ENCODE peak calls at places on chromosomes 2 and 18, in five cellular contexts. P, J, L, E and C are unnamed samples.

GRCh38 chr2:28583899-28584553 is 88.2 kb downstream of the PLB1 start:
- DNase-seq in P (peak; percentile 98), J (peak; percentile 99), L (peak; percentile 89), E (peak; percentile 74), C (no peak)

GRCh38 chr2:184599054-184599874 is 935 bp downstream of the ZNF804A start:
- DNase-seq in P (peak; percentile 33), J (no peak), L (no peak), E (no peak), C (no peak)

GRCh38 chr2:180268006-180268405 is 260.9 kb upstream of the CWC22 start:
- DNase-seq in P (no peak), J (no peak), L (no peak), E (no peak), C (no peak)

GRCh38 chr18:55048892-55049291 is 89.6 kb upstream of the CCDC68 start:
- DNase-seq in P (peak; percentile 3), J (peak; percentile 6), L (no peak), E (no peak), C (no peak)

GRCh38 chr2:88669371-88670214 is 21.9 kb upstream of the RPIA start:
- DNase-seq in P (peak; percentile 55), J (peak; percentile 49), L (peak; percentile 48), E (peak; percentile 58), C (peak; percentile 29)

GRCh38 chr2:217551229-217551909 is 451.4 kb downstream of the TNS1 start:
- DNase-seq in P (no peak), J (peak; percentile 5), L (no peak), E (peak; percentile 20), C (no peak)

GRCh38 chr2:237631029-237631785 is 3.8 kb downstream of the LRRFIP1 start:
- DNase-seq in P (no peak), J (no peak), L (no peak), E (no peak), C (no peak)

GRCh38 chr2:9753276-9753600 is 90.0 kb upstream of the TAF1B start:
- DNase-seq in P (peak; percentile 84), J (peak; percentile 88), L (peak; percentile 57), E (no peak), C (no peak)

GRCh38 chr2:108533832-108534576 is at the start of gene LIMS1:
- DNase-seq in P (peak; percentile 90), J (peak; percentile 85), L (peak; percentile 96), E (peak; percentile 82), C (peak; percentile 84)

GRCh38 chr2:120956486-120957156 is 221.0 kb downstream of the GLI2 start:
- DNase-seq in P (no peak), J (no peak), L (no peak), E (no peak), C (peak; percentile 24)

GRCh38 chr2:71930073-71930681 is 217.5 kb downstream of the CYP26B1 start:
- DNase-seq in P (no peak), J (no peak), L (peak; percentile 1), E (no peak), C (no peak)

DNA sequence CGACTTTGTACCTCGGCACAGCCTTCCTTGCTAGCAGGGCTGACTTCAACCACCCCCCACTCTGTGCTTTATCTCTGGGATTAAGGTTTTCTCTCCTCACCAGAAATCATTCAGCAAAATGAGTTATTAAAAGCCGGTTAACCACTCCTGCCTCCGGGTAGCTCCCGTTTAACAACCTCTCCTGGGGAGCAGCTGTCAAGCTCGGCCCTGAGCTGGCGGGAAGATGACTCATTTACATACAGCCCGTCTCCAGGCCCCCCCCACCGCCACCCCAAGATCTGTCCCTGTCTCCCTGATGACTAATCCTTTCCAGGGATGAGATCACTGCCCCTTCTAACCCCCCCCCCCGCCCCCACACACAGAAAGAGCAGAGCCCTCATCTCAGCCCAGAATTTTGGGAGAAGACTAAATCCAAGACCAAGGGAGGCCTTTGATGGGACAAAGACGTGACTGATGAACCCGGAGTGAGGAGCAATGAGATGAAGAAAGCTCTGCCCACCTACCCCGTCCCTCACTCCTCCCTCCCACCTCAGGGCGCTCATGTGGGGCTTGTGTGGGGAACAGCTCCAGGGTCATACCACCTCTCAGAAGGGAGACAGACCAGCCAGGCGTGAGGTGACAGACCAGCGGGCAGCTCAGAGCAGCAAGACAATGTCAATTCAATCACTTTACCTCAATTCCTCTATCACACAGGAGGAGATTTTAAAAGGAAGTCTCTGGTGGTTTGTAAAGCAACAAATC is 131.4 kb downstream of the MSH2 start:
- DNase-seq in P (peak; percentile 49), J (no peak), L (peak; percentile 60), E (no peak), C (no peak)
- TF ChIP-seq JUN in P (peak; percentile 44), J (no peak), L (peak; percentile 92), E (no peak), C (no peak)

DNA sequence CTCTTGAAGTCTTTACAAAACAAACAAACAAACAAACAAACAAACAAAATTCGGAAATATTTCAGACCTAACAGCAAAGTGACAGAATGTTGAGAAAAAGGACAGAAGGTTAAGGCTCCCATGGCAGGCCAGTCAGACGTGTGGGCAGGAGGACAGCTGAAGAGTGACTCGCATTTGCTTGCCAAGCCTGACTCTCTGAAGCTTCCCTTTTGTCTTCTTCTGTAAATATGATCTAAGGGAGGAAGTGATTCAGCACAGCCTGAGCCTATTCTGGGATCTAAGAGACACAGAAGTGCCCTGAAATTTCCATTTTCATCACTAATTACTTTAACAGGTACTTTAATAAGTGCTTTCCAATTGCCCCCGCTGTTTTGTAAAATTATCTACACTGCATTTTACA is 134.0 kb upstream of the LYPD1 start:
- DNase-seq in P (peak; percentile 4), J (no peak), L (no peak), E (no peak), C (no peak)
- TF ChIP-seq JUN in P (no peak), J (no peak), L (no peak), E (no peak), C (no peak)

GRCh38 chr2:174072069-174072468 is 106.9 kb upstream of the SP3 start:
- DNase-seq in P (no peak), J (no peak), L (no peak), E (no peak), C (no peak)
- TF ChIP-seq JUN in P (no peak), J (no peak), L (no peak), E (no peak), C (no peak)

DNA sequence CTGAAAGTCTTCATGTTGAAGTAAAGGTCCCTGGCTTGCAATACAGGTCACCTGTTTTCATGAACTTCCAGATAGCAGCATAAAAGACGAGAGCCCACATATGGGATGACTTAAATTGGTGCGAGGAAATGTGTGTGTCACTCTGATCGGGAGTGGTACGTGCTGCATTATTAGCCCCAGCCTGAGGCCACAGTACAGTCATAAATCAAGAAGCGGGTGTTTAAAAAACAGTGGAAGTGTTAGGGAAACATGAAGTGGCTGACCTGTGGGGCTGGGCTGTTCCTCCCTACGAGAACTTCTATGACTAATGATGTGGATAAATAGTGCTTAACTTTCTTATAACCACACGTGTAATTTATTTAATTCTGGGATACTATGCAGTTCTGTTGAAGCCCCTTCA is 24.4 kb downstream of the RDH14 start:
- DNase-seq in P (peak; percentile 72), J (no peak), L (no peak), E (no peak), C (no peak)
- TF ChIP-seq JUN in P (no peak), J (no peak), L (no peak), E (no peak), C (no peak)

GRCh38 chr18:45780568-45780967 is 44.9 kb upstream of the SIGLEC15 start:
- DNase-seq in P (no peak), J (no peak), L (no peak), E (no peak), C (no peak)
- TF ChIP-seq JUN in P (no peak), J (no peak), L (no peak), E (no peak), C (no peak)

DNA sequence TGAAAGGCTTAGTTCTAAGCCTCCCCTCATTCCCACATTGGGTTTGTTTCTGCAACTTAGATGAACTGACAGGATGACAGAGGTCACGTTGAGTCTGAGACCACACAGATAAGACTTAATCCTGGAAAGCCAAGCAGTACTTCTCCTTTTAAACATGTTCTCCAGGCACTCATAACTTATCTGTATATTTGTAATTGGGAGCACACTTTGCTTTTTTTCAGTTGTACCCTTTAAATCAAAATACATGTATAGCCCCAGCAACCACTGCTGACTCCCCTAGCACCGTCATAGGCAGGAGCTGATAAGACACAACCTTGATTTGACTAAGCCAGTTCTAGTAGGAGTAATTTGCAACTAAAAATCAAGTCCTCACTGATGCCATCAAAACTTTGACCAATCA is 394.8 kb downstream of the PID1 start:
- DNase-seq in P (no peak), J (no peak), L (no peak), E (no peak), C (no peak)
- TF ChIP-seq JUN in P (no peak), J (no peak), L (no peak), E (no peak), C (no peak)

GRCh38 chr2:943461-943797 is 7.2 kb upstream of the SNTG2 start:
- DNase-seq in P (no peak), J (no peak), L (no peak), E (no peak), C (no peak)
- TF ChIP-seq JUN in P (no peak), J (no peak), L (no peak), E (no peak), C (no peak)

GRCh38 chr2:218694405-218695145 is 16.1 kb upstream of the TTLL4 start:
- DNase-seq in P (no peak), J (no peak), L (no peak), E (no peak), C (no peak)

GRCh38 chr2:218691234-218691633 is 19.3 kb downstream of the STK36 start:
- DNase-seq in P (no peak), J (no peak), L (no peak), E (no peak), C (no peak)
- TF ChIP-seq JUN in P (no peak), J (no peak), L (no peak), E (no peak), C (no peak)